ENCODE peak calls at places on chromosome 5, in four cellular contexts. J is SJSA1, N is left ventricle myocardium superior, G is non-pigmented ciliary epithelial cell. M is an unnamed sample.

GRCh38 chr5:130138406-130139060 is 234.3 kb downstream of the CHSY3 start:
- DNase-seq in J (no peak), N (no peak), G (no peak), M (peak)

GRCh38 chr5:5882706-5883105 is 460.2 kb downstream of the ICE1 start:
- DNase-seq in J (no peak), N (no peak), G (no peak), M (no peak)

GRCh38 chr5:6722015-6722414 is 8.8 kb downstream of the TENT4A start:
- DNase-seq in J (no peak), N (no peak), G (no peak), M (no peak)

GRCh38 chr5:173016069-173016455 is 32.5 kb downstream of the ATP6V0E1 start:
- DNase-seq in J (no peak), N (no peak), G (no peak), M (no peak)

GRCh38 chr5:65100846-65101678 is 332.3 kb downstream of the CWC27 start:
- DNase-seq in J (peak), N (peak), G (peak), M (peak)

GRCh38 chr5:4661326-4661725 is 478.8 kb upstream of the ADAMTS16 start:
- DNase-seq in J (no peak), N (no peak), G (no peak), M (no peak)

GRCh38 chr5:132905938-132906337 is 32.5 kb downstream of the LEAP2 start:
- DNase-seq in J (no peak), N (no peak), G (no peak), M (peak)

GRCh38 chr5:56319281-56320242 is 86.4 kb upstream of the ANKRD55 start:
- DNase-seq in J (peak), N (peak), G (no peak), M (peak)

GRCh38 chr5:26388946-26389345 is 649.4 kb downstream of the CDH9 start:
- DNase-seq in J (no peak), N (no peak), G (no peak), M (no peak)

GRCh38 chr5:148909766-148910165 is 83.4 kb downstream of the ADRB2 start:
- DNase-seq in J (no peak), N (no peak), G (no peak), M (no peak)

GRCh38 chr5:146726020-146726419 is 152.5 kb downstream of the PPP2R2B start:
- DNase-seq in J (no peak), N (no peak), G (no peak), M (no peak)

GRCh38 chr5:89723907-89724306 is 685.6 kb downstream of the CETN3 start:
- DNase-seq in J (no peak), N (no peak), G (no peak), M (no peak)

GRCh38 chr5:95709967-95710650 is 21.0 kb upstream of the RHOBTB3 start:
- DNase-seq in J (no peak), N (peak), G (no peak), M (no peak)

GRCh38 chr5:1509346-1510085 is 14.2 kb downstream of the LPCAT1 start:
- DNase-seq in J (peak), N (no peak), G (no peak), M (no peak)

GRCh38 chr5:128085413-128085812 is 1.8 kb downstream of the SLC12A2 start:
- DNase-seq in J (no peak), N (no peak), G (no peak), M (no peak)

M was measured in skeletal muscle cell.